ENCODE peak calls at places on chromosomes 1 and 21, in four cellular contexts. Y, T, K and P are unnamed samples.

GRCh38 chr1:1598720-1599029 is 1.3 kb downstream of the FNDC10 start:
- DNase-seq in Y (no peak), K (no peak), T (no peak), P (no peak)

GRCh38 chr1:50562106-50562505 is 138.9 kb upstream of the DMRTA2 start:
- DNase-seq in T (no peak), Y (no peak), K (no peak), P (no peak)

GRCh38 chr1:174013864-174014418 is 8.2 kb downstream of the RC3H1 start:
- DNase-seq in K (no peak), T (no peak), Y (no peak), P (no peak)

GRCh38 chr1:33188572-33189275 is 6.9 kb upstream of the TRIM62 start:
- DNase-seq in K (peak; percentile 32), T (no peak), Y (no peak), P (no peak)

GRCh38 chr1:61247881-61248752 is 165.8 kb downstream of the NFIA start:
- DNase-seq in K (no peak), T (no peak), Y (no peak), P (no peak)

GRCh38 chr1:245730796-245731195 is 576.0 kb downstream of the KIF26B start:
- DNase-seq in K (no peak), Y (no peak), T (no peak), P (no peak)

GRCh38 chr1:28208818-28209441 is 23.9 kb downstream of the DNAJC8 start:
- DNase-seq in K (peak; percentile 78), Y (peak; percentile 82), T (peak; percentile 2), P (peak; percentile 81)

GRCh38 chr1:82494117-82494516 is 693.4 kb downstream of the ADGRL2 start:
- DNase-seq in K (no peak), Y (no peak), T (no peak), P (no peak)

GRCh38 chr1:185017338-185017737 is 28.0 kb upstream of the RNF2 start:
- DNase-seq in K (peak; percentile 84), T (no peak), Y (no peak), P (no peak)

GRCh38 chr1:201016943-201017827 is 6.3 kb downstream of the KIF21B start:
- DNase-seq in T (no peak), Y (peak; percentile 57), K (no peak), P (peak; percentile 81)

GRCh38 chr1:67130673-67131072 is 4.1 kb downstream of the C1orf141 start:
- DNase-seq in T (no peak), K (no peak), Y (no peak), P (no peak)

GRCh38 chr1:20017741-20018140 is 38.3 kb upstream of the PLA2G2A start:
- DNase-seq in Y (peak; percentile 3), K (no peak), T (no peak), P (no peak)

GRCh38 chr1:89259283-89259971 is 13.2 kb downstream of the GBP5 start:
- DNase-seq in K (no peak), Y (no peak), T (no peak), P (no peak)

GRCh38 chr1:66489972-66490601 is 43.9 kb upstream of the SGIP1 start:
- DNase-seq in Y (no peak), K (no peak), T (no peak), P (no peak)

GRCh38 chr1:23751050-23751814 is 8.0 kb downstream of the ELOA start:
- DNase-seq in Y (peak; percentile 76), T (no peak), K (peak; percentile 69), P (peak; percentile 84)

GRCh38 chr1:66288048-66288447 is 245.9 kb upstream of the SGIP1 start:
- DNase-seq in K (no peak), T (no peak), Y (no peak), P (no peak)

GRCh38 chr1:234849824-234850223 is 239.8 kb upstream of the IRF2BP2 start:
- DNase-seq in T (no peak), K (no peak), Y (no peak), P (no peak)

GRCh38 chr1:20834192-20834591 is 47.1 kb upstream of the HP1BP3 start:
- DNase-seq in K (no peak), T (no peak), Y (no peak), P (no peak)

GRCh38 chr21:35256468-35256988 is 207.4 kb upstream of the RUNX1 start:
- DNase-seq in T (no peak), K (peak; percentile 98), Y (no peak), P (no peak)

GRCh38 chr21:34126691-34127090 is 53.3 kb downstream of the MRPS6 start:
- DNase-seq in Y (no peak), T (no peak), K (peak; percentile 56), P (no peak)

GRCh38 chr1:218660678-218661053 is 315.5 kb downstream of the TGFB2 start:
- DNase-seq in K (peak; percentile 80), T (no peak), Y (no peak), P (no peak)

GRCh38 chr1:155941845-155942507 is 538 bp downstream of the RXFP4 start:
- DNase-seq in Y (no peak), K (no peak), T (no peak), P (no peak)

GRCh38 chr1:221241592-221241991 is 362.3 kb downstream of the HLX start:
- DNase-seq in Y (no peak), K (no peak), T (no peak), P (no peak)

GRCh38 chr1:28110555-28110954 is 22.1 kb upstream of the EYA3 start:
- DNase-seq in K (no peak), Y (no peak), T (no peak), P (no peak)

GRCh38 chr1:43185021-43185420 is 12.9 kb downstream of the CFAP57 start:
- DNase-seq in T (no peak), K (no peak), Y (no peak), P (no peak)

GRCh38 chr1:67748630-67749029 is 63.6 kb downstream of the GADD45A start:
- DNase-seq in Y (no peak), K (peak; percentile 75), T (no peak), P (no peak)

GRCh38 chr1:160675641-160676410 is 29.0 kb upstream of the SLAMF1 start:
- DNase-seq in Y (peak; percentile 90), T (peak; percentile 1), K (peak; percentile 66), P (peak; percentile 90)

GRCh38 chr1:101136739-101137138 is 100.1 kb upstream of the S1PR1 start:
- DNase-seq in K (peak; percentile 53), Y (peak; percentile 42), T (no peak), P (peak; percentile 42)

GRCh38 chr1:153260980-153261792 is 1.7 kb downstream of the LORICRIN start:
- DNase-seq in K (peak; percentile 62), T (no peak), Y (no peak), P (no peak)

GRCh38 chr1:205448540-205449253 is 7.1 kb downstream of the BLACAT1 start:
- DNase-seq in Y (no peak), T (no peak), K (no peak), P (no peak)

GRCh38 chr1:16960560-16961296 is 19.7 kb downstream of the MFAP2 start:
- DNase-seq in K (peak; percentile 91), Y (peak; percentile 73), T (no peak), P (peak; percentile 86)

GRCh38 chr21:14995695-14996490 is 68.9 kb downstream of the NRIP1 start:
- DNase-seq in K (peak; percentile 85), Y (no peak), T (no peak), P (no peak)

GRCh38 chr1:228212966-228213844 is 5.4 kb downstream of the OBSCN start:
- DNase-seq in K (peak; percentile 93), T (no peak), Y (peak; percentile 91), P (peak; percentile 93)

GRCh38 chr1:154568165-154568815 is 712 bp downstream of the CHRNB2 start:
- DNase-seq in T (no peak), K (no peak), Y (no peak), P (no peak)

GRCh38 chr1:174134000-174134659 is 25.2 kb upstream of the RABGAP1L start:
- DNase-seq in Y (peak; percentile 77), K (no peak), T (no peak), P (peak; percentile 68)

GRCh38 chr1:13723810-13724209 is 23.8 kb downstream of the PRDM2 start:
- DNase-seq in Y (no peak), K (no peak), T (no peak), P (no peak)

GRCh38 chr1:54581621-54582035 is 33.6 kb downstream of the ACOT11 start:
- DNase-seq in T (peak; percentile 39), Y (no peak), K (peak; percentile 94), P (no peak)